ENCODE peak calls at places on chromosomes 1 and 21, in six cellular contexts. V is foreskin fibroblast; H is T-helper 1 cell; E is stimulated activated CD4-positive, alpha-beta T cell treated with anti-CD3 and anti-CD28 coated beads, Interleukin-2, amount 100 ng/mL, for 24 hours; G is left cardiac atrium; T is activated effector memory CD4-positive, alpha-beta T cell treated with anti-CD3 and anti-CD28 coated beads, Interleukin-2, amount 50 U/mL, for 16 hours. W is an unnamed sample.

GRCh38 chr1:207027221-207027777 is 5.3 kb downstream of the C1orf116 start:
- DNase-seq in V (no peak), E (no peak), T (no peak), H (no peak), G (no peak), W (no peak)

GRCh38 chr1:203124546-203125317 is 2.8 kb upstream of the ADORA1 start:
- DNase-seq in V (peak; percentile 35), G (no peak), T (peak; percentile 36), H (no peak), E (no peak), W (no peak)

GRCh38 chr1:21337931-21338567 is 47.8 kb upstream of the ECE1 start:
- DNase-seq in E (no peak), V (peak; percentile 92), H (no peak), G (peak; percentile 96), T (no peak), W (no peak)

GRCh38 chr1:77686784-77687518 is 4.5 kb upstream of the ZZZ3 start:
- DNase-seq in H (no peak), V (no peak), G (no peak), T (no peak), E (no peak), W (no peak)

GRCh38 chr1:156705918-156706646 is 699 bp upstream of the CRABP2 start:
- DNase-seq in T (peak; percentile 89), H (peak; percentile 45), E (peak; percentile 80), V (peak; percentile 51), G (peak; percentile 68), W (no peak)

GRCh38 chr1:118132000-118132399 is 53.0 kb downstream of the SPAG17 start:
- DNase-seq in G (no peak), E (no peak), T (no peak), H (no peak), V (no peak), W (no peak)

GRCh38 chr1:155175281-155175926 is 1.8 kb downstream of the TRIM46 start:
- DNase-seq in H (no peak), E (no peak), G (no peak), V (no peak), T (peak; percentile 61), W (no peak)

GRCh38 chr1:172293379-172293778 is 127.1 kb upstream of the C1orf105 start:
- DNase-seq in G (no peak), E (no peak), V (no peak), H (no peak), T (no peak), W (no peak)

GRCh38 chr21:41973427-41973831 is 19.6 kb upstream of the C2CD2 start:
- DNase-seq in T (peak; percentile 22), E (no peak), H (no peak), G (no peak), V (no peak), W (no peak)

GRCh38 chr1:111904478-111905218 is 84.8 kb downstream of the KCND3 start:
- DNase-seq in V (peak; percentile 7), G (peak; percentile 37), T (no peak), H (no peak), E (peak; percentile 16), W (no peak)

GRCh38 chr1:71577451-71578131 is 496.8 kb upstream of the ZRANB2 start:
- DNase-seq in G (no peak), V (no peak), E (no peak), H (no peak), T (no peak), W (no peak)

GRCh38 chr1:100799954-100800612 is 80.5 kb downstream of the VCAM1 start:
- DNase-seq in V (peak; percentile 0), G (no peak), E (no peak), H (no peak), T (no peak), W (no peak)

GRCh38 chr1:212269306-212269705 is 15.9 kb upstream of the PPP2R5A start:
- DNase-seq in G (no peak), V (no peak), T (no peak), E (no peak), H (no peak), W (no peak)

GRCh38 chr1:153742411-153743142 is 14.7 kb downstream of the INTS3 start:
- DNase-seq in G (no peak), E (no peak), H (no peak), T (no peak), V (no peak), W (no peak)

GRCh38 chr1:88650676-88651418 is 33.2 kb upstream of the PKN2 start:
- DNase-seq in V (no peak), T (no peak), G (no peak), H (no peak), E (no peak), W (no peak)

GRCh38 chr1:145957443-145958319 is at the start of gene LIX1L:
- DNase-seq in G (peak; percentile 96), H (peak; percentile 87), E (peak; percentile 95), V (peak; percentile 98), T (peak; percentile 98), W (peak; percentile 71)

GRCh38 chr1:169106921-169107672 is 607 bp downstream of the ATP1B1 start:
- DNase-seq in E (peak; percentile 29), G (no peak), V (no peak), T (peak; percentile 65), H (no peak), W (peak; percentile 31)

GRCh38 chr1:234478152-234478480 is 863 bp downstream of the TARBP1 start:
- DNase-seq in T (peak; percentile 89), V (peak; percentile 43), E (peak; percentile 73), H (peak; percentile 35), G (peak; percentile 65), W (no peak)

GRCh38 chr1:86502721-86503430 is 34.1 kb downstream of the CLCA1 start:
- DNase-seq in E (no peak), T (no peak), G (peak; percentile 39), V (no peak), H (no peak), W (no peak)

GRCh38 chr1:34980715-34981114 is 4.4 kb downstream of the TMEM35B start:
- DNase-seq in G (no peak), V (no peak), T (no peak), H (no peak), E (no peak), W (no peak)

GRCh38 chr1:41481109-41481775 is 3.2 kb downstream of the EDN2 start:
- DNase-seq in G (no peak), E (no peak), T (no peak), H (no peak), V (no peak), W (no peak)

GRCh38 chr1:209250970-209251636 is 332.4 kb upstream of the CAMK1G start:
- DNase-seq in V (no peak), E (no peak), H (no peak), G (no peak), T (no peak), W (no peak)

GRCh38 chr1:214418380-214418779 is 133.0 kb downstream of the PTPN14 start:
- DNase-seq in T (no peak), G (no peak), V (no peak), H (no peak), E (no peak), W (no peak)

GRCh38 chr1:179437171-179437570 is 71.4 kb downstream of the AXDND1 start:
- DNase-seq in T (no peak), H (no peak), V (no peak), E (no peak), G (no peak), W (no peak)

GRCh38 chr1:207862241-207862787 is 48.6 kb downstream of the CD34 start:
- DNase-seq in H (no peak), T (no peak), E (no peak), G (no peak), V (no peak), W (no peak)

GRCh38 chr1:243525085-243525487 is 269.2 kb downstream of the SDCCAG8 start:
- DNase-seq in V (peak; percentile 71), T (no peak), E (no peak), G (no peak), H (no peak), W (no peak)

GRCh38 chr1:8903410-8903809 is 24.9 kb upstream of the ENO1 start:
- DNase-seq in H (no peak), G (no peak), V (no peak), T (no peak), E (no peak), W (peak; percentile 62)

GRCh38 chr21:27108228-27108627 is 141.3 kb upstream of the ADAMTS5 start:
- DNase-seq in G (no peak), E (no peak), T (no peak), H (no peak), V (no peak), W (no peak)

GRCh38 chr1:203800001-203800400 is 4.6 kb downstream of the ZBED6 start:
- DNase-seq in E (no peak), V (no peak), G (no peak), T (no peak), H (no peak), W (no peak)

GRCh38 chr1:18970762-18971161 is 14.3 kb upstream of the IFFO2 start:
- DNase-seq in H (no peak), E (no peak), T (peak; percentile 13), V (no peak), G (no peak), W (no peak)

W was measured in SW 1271.